ENCODE peak calls at places on chromosomes 7 and 10, in four cellular contexts. L is SK-N-SH, B is WTC11, K is K562. X is an unnamed sample.

GRCh38 chr7:41418337-41418736 is 284.6 kb downstream of the INHBA start:
- DNase-seq in L (no peak), B (no peak), K (no peak), X (no peak)

GRCh38 chr10:17460732-17461131 is 6.3 kb upstream of the ST8SIA6 start:
- DNase-seq in L (no peak), B (no peak), K (no peak), X (no peak)

GRCh38 chr7:151429555-151430331 is 10.2 kb downstream of the CRYGN start:
- DNase-seq in L (no peak), B (no peak), K (no peak), X (no peak)

GRCh38 chr7:39416866-39417265 is 149.3 kb upstream of the YAE1 start:
- DNase-seq in L (no peak), B (no peak), K (no peak), X (no peak)

GRCh38 chr7:71239517-71239916 is 107.6 kb downstream of the GALNT17 start:
- DNase-seq in L (no peak), B (no peak), K (no peak), X (no peak)

GRCh38 chr10:94403034-94403822 is 887 bp downstream of the TBC1D12 start:
- DNase-seq in L (peak), B (peak), K (peak), X (peak)

GRCh38 chr10:86254081-86254480 is 112.5 kb downstream of the GRID1 start:
- DNase-seq in L (peak), B (no peak), K (no peak), X (no peak)

GRCh38 chr10:13503745-13504463 is 24.9 kb downstream of the BEND7 start:
- DNase-seq in L (no peak), B (no peak), K (no peak), X (no peak)

GRCh38 chr7:32952876-32953275 is 4.4 kb upstream of the FKBP9 start:
- DNase-seq in L (no peak), B (no peak), K (no peak), X (no peak)

GRCh38 chr10:25768167-25768566 is 165.9 kb upstream of the MYO3A start:
- DNase-seq in L (peak), B (no peak), K (no peak), X (no peak)

GRCh38 chr7:121069346-121070100 is 81.0 kb downstream of the CPED1 start:
- DNase-seq in L (no peak), B (no peak), K (peak), X (no peak)

GRCh38 chr10:116521424-116522305 is 24.1 kb upstream of the PNLIP start:
- DNase-seq in L (peak), B (peak), K (peak), X (no peak)

GRCh38 chr10:26725837-26726727 is 28.6 kb downstream of the PDSS1 start:
- DNase-seq in L (peak), B (no peak), K (peak), X (peak)

GRCh38 chr7:47485640-47486435 is 96.1 kb downstream of the TNS3 start:
- DNase-seq in L (no peak), B (no peak), K (no peak), X (no peak)

GRCh38 chr10:13984647-13985155 is 346.0 kb downstream of the FRMD4A start:
- DNase-seq in L (no peak), B (no peak), K (no peak), X (no peak)

GRCh38 chr7:126185959-126186580 is 1066.7 kb downstream of the GRM8 start:
- DNase-seq in L (peak), B (peak), K (no peak), X (peak)

GRCh38 chr10:102657984-102658724 is 13.9 kb downstream of the TRIM8 start:
- DNase-seq in L (no peak), B (no peak), K (no peak), X (no peak)

GRCh38 chr10:26486985-26487850 is 49.1 kb downstream of the APBB1IP start:
- DNase-seq in L (no peak), B (no peak), K (no peak), X (no peak)

GRCh38 chr7:41816111-41816510 is 113.2 kb upstream of the INHBA start:
- DNase-seq in L (no peak), B (no peak), K (no peak), X (no peak)

GRCh38 chr10:26879744-26880143 is 19.0 kb upstream of the ABI1 start:
- DNase-seq in L (no peak), B (no peak), K (no peak), X (no peak)

GRCh38 chr10:100201549-100201948 is 15.7 kb upstream of the ERLIN1 start:
- DNase-seq in L (no peak), B (no peak), K (no peak), X (no peak)

GRCh38 chr7:85479918-85480658 is 293.2 kb upstream of the SEMA3D start:
- DNase-seq in L (peak), B (no peak), K (no peak), X (no peak)

GRCh38 chr10:21242915-21243314 is 282.6 kb downstream of the SKIDA1 start:
- DNase-seq in L (no peak), B (no peak), K (no peak), X (no peak)

GRCh38 chr7:142792593-142792992 is 21.8 kb downstream of the PRSS2 start:
- DNase-seq in L (no peak), B (no peak), K (no peak), X (no peak)

GRCh38 chr10:34320265-34320664 is 494.8 kb downstream of the PARD3 start:
- DNase-seq in L (peak), B (no peak), K (no peak), X (no peak)

GRCh38 chr7:153835712-153836265 is 216.4 kb upstream of the DPP6 start:
- DNase-seq in L (peak), B (no peak), K (no peak), X (no peak)

GRCh38 chr7:153840861-153841260 is 211.3 kb upstream of the DPP6 start:
- DNase-seq in L (no peak), B (no peak), K (no peak), X (no peak)

GRCh38 chr7:153829523-153829922 is 222.7 kb upstream of the DPP6 start:
- DNase-seq in L (no peak), B (no peak), K (no peak), X (no peak)

GRCh38 chr7:153832160-153832559 is 220.0 kb upstream of the DPP6 start:
- DNase-seq in L (peak), B (no peak), K (peak), X (no peak)

DNA sequence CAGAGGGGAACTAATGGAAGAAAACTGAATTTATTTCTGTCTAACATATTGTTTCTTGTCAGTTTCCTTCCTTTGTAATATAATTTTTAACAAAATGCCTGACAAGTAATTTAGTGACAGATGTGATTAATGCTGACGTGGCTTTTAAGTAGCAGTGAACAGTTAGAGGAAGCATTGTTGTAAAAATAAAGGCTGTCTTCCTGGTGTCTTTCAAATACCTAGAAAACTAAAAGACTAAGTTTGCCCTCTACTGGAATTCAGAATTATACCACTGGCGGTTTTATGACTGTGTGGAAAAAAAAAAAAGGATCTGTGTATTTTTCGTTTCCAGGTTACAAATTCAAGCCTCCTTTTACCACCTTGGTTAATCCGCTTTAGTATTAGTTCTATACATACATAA is 217.1 kb upstream of the DPP6 start:
- DNase-seq in L (peak), B (no peak), K (no peak), X (no peak)
- TF ChIP-seq TEAD4 in L (no peak), B (no peak), K (no peak), X (no peak)

GRCh38 chr10:92242910-92243671 is 47.8 kb downstream of the CPEB3 start:
- DNase-seq in L (peak), B (peak), K (peak), X (no peak)
- TF ChIP-seq TEAD4 in L (no peak), B (no peak), K (no peak), X (no peak)

GRCh38 chr7:82067628-82068264 is 297.9 kb upstream of the HGF start:
- DNase-seq in L (no peak), B (no peak), K (no peak), X (no peak)
- TF ChIP-seq TEAD4 in L (no peak), B (no peak), K (no peak), X (no peak)

DNA sequence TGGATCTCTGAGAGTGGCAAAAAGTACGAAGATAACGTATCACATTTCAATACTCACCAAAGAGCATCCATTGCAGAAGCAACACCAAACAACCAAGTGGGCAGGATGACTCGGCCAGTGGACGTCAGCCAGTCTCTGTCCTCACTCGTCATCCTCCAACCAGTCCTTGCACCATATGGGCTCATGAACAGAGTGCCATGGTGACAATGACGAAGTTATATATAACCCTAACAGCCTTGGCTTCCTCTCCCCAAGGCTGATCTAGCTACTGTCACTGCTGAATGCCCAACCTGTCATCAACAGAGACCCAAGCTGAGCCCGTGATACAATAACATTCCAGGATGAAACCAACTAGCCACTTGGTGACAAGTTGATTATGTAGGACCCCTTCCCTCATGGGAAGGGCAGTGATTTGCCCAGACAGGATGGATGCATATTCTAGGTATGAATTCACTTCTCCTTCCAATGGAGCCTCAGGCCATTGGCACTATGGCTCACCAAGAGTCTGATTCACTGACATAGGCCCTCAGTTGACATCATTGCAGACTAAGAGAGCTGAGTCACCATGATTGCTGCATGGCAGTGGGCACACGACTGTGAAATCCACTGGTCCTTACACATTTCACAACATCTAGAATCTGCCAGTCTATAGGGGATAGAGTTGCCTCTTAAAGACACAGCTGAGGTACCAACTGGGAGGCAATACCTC is 26.3 kb upstream of the PPIF start:
- DNase-seq in L (no peak), B (no peak), K (no peak), X (no peak)
- TF ChIP-seq TEAD4 in L (no peak), B (no peak), K (no peak), X (no peak)

GRCh38 chr7:98341106-98341505 is 59.6 kb downstream of the BRI3 start:
- DNase-seq in L (no peak), B (no peak), K (no peak), X (no peak)

GRCh38 chr7:98339043-98339442 is 57.6 kb downstream of the BRI3 start:
- DNase-seq in L (no peak), B (no peak), K (no peak), X (no peak)

GRCh38 chr7:98335411-98335977 is 54.0 kb downstream of the BRI3 start:
- DNase-seq in L (no peak), B (no peak), K (no peak), X (no peak)

GRCh38 chr7:98334077-98334476 is 52.6 kb downstream of the BRI3 start:
- DNase-seq in L (no peak), B (no peak), K (no peak), X (no peak)

DNA sequence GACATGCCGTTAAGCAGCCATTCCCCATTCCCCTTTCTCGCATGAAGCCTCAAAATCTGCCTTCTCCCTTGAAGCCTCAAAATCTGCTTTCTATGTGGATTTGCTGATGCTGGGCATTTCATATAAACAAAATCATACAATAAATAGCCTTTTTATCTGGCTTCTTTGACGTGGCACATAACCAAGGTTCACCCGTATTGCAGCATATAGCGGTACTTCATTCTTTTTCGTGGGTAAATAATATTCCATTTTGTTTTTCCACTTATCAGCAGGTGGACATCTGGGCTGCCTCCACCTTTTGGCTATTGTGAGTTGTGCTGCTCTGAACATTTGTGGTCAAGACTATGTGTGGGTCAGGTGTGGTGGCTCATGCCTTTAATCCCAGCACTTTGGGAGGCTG is 57.0 kb downstream of the BRI3 start:
- DNase-seq in L (no peak), B (no peak), K (no peak), X (no peak)
- TF ChIP-seq TEAD4 in L (no peak), B (no peak), K (no peak), X (no peak)

GRCh38 chr7:119514326-119514725 is 758.6 kb upstream of the KCND2 start:
- DNase-seq in L (no peak), B (no peak), K (no peak), X (no peak)
- TF ChIP-seq TEAD4 in L (no peak), B (no peak), K (no peak), X (no peak)

GRCh38 chr10:49254556-49255318 is 44.2 kb upstream of the C10orf71 start:
- DNase-seq in L (no peak), B (no peak), K (no peak), X (no peak)
- TF ChIP-seq TEAD4 in L (no peak), B (no peak), K (no peak), X (no peak)

GRCh38 chr10:118584181-118584954 is 11.1 kb downstream of the PRLHR start:
- DNase-seq in L (no peak), B (no peak), K (no peak), X (no peak)
- TF ChIP-seq TEAD4 in L (no peak), B (no peak), K (no peak), X (no peak)

X was measured in H1.